ENCODE peak calls at places on chromosome 16, in nine cellular contexts. A, Z, G, J, H, C, B, R and S are unnamed samples.
A peak's percentile ranks its signal among the peaks of the same experiment; 100 is the strongest.

GRCh38 chr16:64282181-64282580 is 839.7 kb downstream of the CDH11 start:
- ATAC-seq in R (no peak), H (no peak), J (no peak), A (no peak), G (no peak), C (no peak), B (no peak), Z (no peak), S (no peak)

GRCh38 chr16:72677662-72678447 is 370.1 kb downstream of the ZFHX3 start:
- ATAC-seq in Z (peak; percentile 61), R (no peak), H (no peak), C (peak; percentile 96), A (no peak), J (peak; percentile 92), B (no peak), G (no peak), S (no peak)

GRCh38 chr16:25106567-25107465 is 4.7 kb upstream of the LCMT1 start:
- ATAC-seq in C (peak; percentile 86), B (peak; percentile 94), R (peak; percentile 94), H (peak; percentile 79), A (peak; percentile 59), Z (peak; percentile 94), G (peak; percentile 95), J (peak; percentile 70), S (peak; percentile 85)

GRCh38 chr16:28264656-28265055 is 27.7 kb upstream of the SBK1 start:
- ATAC-seq in A (no peak), J (no peak), H (no peak), R (no peak), Z (peak; percentile 77), G (no peak), C (no peak), B (no peak), S (peak; percentile 74)

GRCh38 chr16:28112908-28113307 is 49.4 kb upstream of the GSG1L start:
- ATAC-seq in J (no peak), B (no peak), Z (no peak), H (no peak), A (no peak), R (no peak), C (no peak), G (no peak), S (no peak)

GRCh38 chr16:48629531-48629930 is 19.6 kb upstream of the N4BP1 start:
- ATAC-seq in A (no peak), C (no peak), J (no peak), Z (no peak), R (no peak), H (no peak), G (no peak), B (no peak), S (no peak)

GRCh38 chr16:31423241-31423640 is 4.9 kb downstream of the COX6A2 start:
- ATAC-seq in C (no peak), H (no peak), B (no peak), J (no peak), G (no peak), Z (no peak), R (no peak), A (no peak), S (no peak)

GRCh38 chr16:50457423-50457822 is 88.6 kb upstream of the BRD7 start:
- ATAC-seq in Z (no peak), G (no peak), R (no peak), B (no peak), J (no peak), C (no peak), H (no peak), A (no peak), S (no peak)

GRCh38 chr16:7405166-7405565 is 72.5 kb downstream of the RBFOX1 start:
- ATAC-seq in R (peak; percentile 94), J (no peak), Z (peak; percentile 48), H (peak; percentile 92), C (peak; percentile 99), A (no peak), G (no peak), B (peak; percentile 89), S (no peak)

GRCh38 chr16:695355-696089 is 5.3 kb upstream of the WDR24 start:
- ATAC-seq in A (peak; percentile 90), B (peak; percentile 10), J (peak; percentile 36), G (no peak), R (no peak), H (no peak), C (peak; percentile 31), Z (peak; percentile 13), S (no peak)

GRCh38 chr16:31477220-31478216 is 5.4 kb upstream of the SLC5A2 start:
- ATAC-seq in G (peak; percentile 5), A (peak; percentile 26), Z (peak; percentile 44), J (no peak), R (no peak), B (peak; percentile 5), H (no peak), C (peak; percentile 91), S (no peak)

GRCh38 chr16:61210039-61210438 is 826.2 kb downstream of the CDH8 start:
- ATAC-seq in H (no peak), C (no peak), B (no peak), G (no peak), J (no peak), Z (no peak), A (no peak), R (no peak), S (no peak)

GRCh38 chr16:77868052-77868451 is 79.7 kb downstream of the VAT1L start:
- ATAC-seq in C (no peak), A (no peak), H (no peak), G (no peak), J (no peak), R (no peak), B (no peak), Z (no peak), S (no peak)

GRCh38 chr16:31695667-31696066 is 168.0 kb downstream of the AHSP start:
- ATAC-seq in G (no peak), A (peak; percentile 92), H (no peak), C (no peak), J (no peak), R (no peak), Z (peak; percentile 39), B (no peak), S (no peak)

GRCh38 chr16:66383551-66383950 is 17.1 kb downstream of the CDH5 start:
- ATAC-seq in H (no peak), J (no peak), A (no peak), C (no peak), R (no peak), Z (no peak), G (no peak), B (no peak), S (no peak)

GRCh38 chr16:48330133-48330846 is 54.9 kb downstream of the SIAH1 start:
- ATAC-seq in R (no peak), Z (no peak), B (no peak), G (no peak), C (no peak), J (peak; percentile 72), A (no peak), H (no peak), S (no peak)

GRCh38 chr16:24677388-24677787 is 52.1 kb upstream of the TNRC6A start:
- ATAC-seq in C (no peak), A (no peak), G (no peak), Z (no peak), H (no peak), J (no peak), B (no peak), R (no peak), S (no peak)

GRCh38 chr16:66020061-66020460 is 346.4 kb upstream of the CDH5 start:
- ATAC-seq in G (no peak), H (no peak), A (no peak), J (peak; percentile 40), B (no peak), Z (no peak), C (no peak), R (no peak), S (no peak)

GRCh38 chr16:82630688-82631087 is 3.9 kb downstream of the CDH13 start:
- ATAC-seq in H (no peak), Z (no peak), A (no peak), G (no peak), J (peak; percentile 4), R (no peak), B (no peak), C (no peak), S (no peak)
- H3K4me1 ChIP-seq in H (peaks cover 29% of the 10 kb centered on the region), Z (peaks cover 20% of the 10 kb centered on the region), A (no peaks in the 10 kb centered on the region), G (peaks cover 5% of the 10 kb centered on the region), J (peaks cover 26% of the 10 kb centered on the region), R (peaks cover 63% of the 10 kb centered on the region), B (peaks cover 30% of the 10 kb centered on the region), C (no peaks in the 10 kb centered on the region), S (peaks cover 6% of the 10 kb centered on the region)

DNA sequence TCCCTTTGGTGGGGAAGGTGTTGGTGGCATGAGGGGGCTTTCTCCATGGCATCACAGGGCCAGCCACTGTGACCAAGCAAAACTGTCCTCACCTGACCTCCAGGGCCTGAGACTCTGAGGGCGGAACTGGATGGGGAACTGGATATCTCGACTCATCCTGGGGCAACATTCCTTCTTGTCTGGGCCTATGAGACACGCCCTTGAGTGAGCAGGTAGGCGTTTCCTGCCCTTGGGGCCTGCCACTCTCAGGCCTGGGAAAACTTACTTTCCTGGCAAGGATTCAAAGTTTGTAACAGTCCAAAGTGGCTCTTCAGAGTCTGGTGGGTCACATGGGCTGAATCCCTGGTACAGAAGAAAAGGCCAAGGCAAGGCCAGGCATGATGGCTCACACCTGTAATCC is 9.6 kb downstream of the MT1X start:
- ATAC-seq in G (no peak), C (peak; percentile 66), B (peak; percentile 69), R (peak; percentile 87), A (no peak), Z (peak; percentile 52), J (no peak), H (peak; percentile 70), S (no peak)
- H3K27ac ChIP-seq in G (no peak overlapping the region), C (no peak overlapping the region), B (no peak overlapping the region), R (no peak overlapping the region), A (no peak overlapping the region), Z (no peak overlapping the region), J (no peak overlapping the region), H (no peak overlapping the region), S (no peak overlapping the region)

GRCh38 chr16:88789593-88789992 is 4.6 kb upstream of the PIEZO1 start:
- ATAC-seq in H (no peak), Z (peak; percentile 29), B (no peak), G (no peak), A (no peak), R (no peak), C (no peak), J (no peak), S (no peak)
- H3K4me1 ChIP-seq in H (no peaks in the 10 kb centered on the region), Z (peaks cover 16% of the 10 kb centered on the region), B (no peaks in the 10 kb centered on the region), G (no peaks in the 10 kb centered on the region), A (peaks cover 49% of the 10 kb centered on the region), R (peaks cover 6% of the 10 kb centered on the region), C (peaks cover 82% of the 10 kb centered on the region), J (peaks cover 9% of the 10 kb centered on the region), S (peaks cover 13% of the 10 kb centered on the region)

GRCh38 chr16:11157143-11157542 is 98.9 kb downstream of the SOCS1 start:
- ATAC-seq in B (no peak), Z (no peak), R (no peak), G (no peak), H (no peak), C (no peak), J (no peak), A (no peak), S (no peak)

GRCh38 chr16:11152205-11152604 is 103.8 kb downstream of the SOCS1 start:
- ATAC-seq in Z (no peak), A (no peak), J (no peak), H (no peak), G (no peak), C (peak; percentile 20), R (no peak), B (no peak), S (no peak)

GRCh38 chr16:11152677-11153321 is 103.2 kb downstream of the SOCS1 start:
- ATAC-seq in J (no peak), H (no peak), C (peak; percentile 63), Z (no peak), G (no peak), B (no peak), R (no peak), A (no peak), S (no peak)

GRCh38 chr16:11156401-11156800 is 99.6 kb downstream of the SOCS1 start:
- ATAC-seq in H (no peak), C (no peak), Z (no peak), G (no peak), J (no peak), B (no peak), R (no peak), A (no peak), S (no peak)

GRCh38 chr16:11155284-11155806 is 100.7 kb downstream of the SOCS1 start:
- ATAC-seq in J (peak; percentile 86), A (peak; percentile 83), R (peak; percentile 71), Z (no peak), G (peak; percentile 34), H (no peak), C (no peak), B (peak; percentile 11), S (no peak)
- H3K27ac ChIP-seq in J (no peak overlapping the region), A (no peak overlapping the region), R (no peak overlapping the region), Z (no peak overlapping the region), G (no peak overlapping the region), H (no peak overlapping the region), C (no peak overlapping the region), B (no peak overlapping the region), S (no peak overlapping the region)